ENCODE peak calls at places on chromosomes 6 and 20, in six cellular contexts. Z, P, K, T, I and V are unnamed samples.

GRCh38 chr20:2706688-2707352 is 14.2 kb downstream of the EBF4 start:
- DNase-seq in Z (no peak), P (no peak), K (no peak), T (no peak), I (no peak), V (no peak)

GRCh38 chr6:169556758-169557505 is 144.9 kb downstream of the WDR27 start:
- DNase-seq in Z (no peak), P (no peak), K (no peak), T (peak), I (no peak), V (no peak)

GRCh38 chr6:13694562-13694961 is 17.1 kb downstream of the RANBP9 start:
- DNase-seq in Z (no peak), P (no peak), K (no peak), T (no peak), I (no peak), V (no peak)

GRCh38 chr6:96015321-96015790 is 418 bp upstream of the FUT9 start:
- DNase-seq in Z (peak), P (no peak), K (peak), T (no peak), I (no peak), V (no peak)

GRCh38 chr6:116975600-116975999 is 98.6 kb downstream of the RFX6 start:
- DNase-seq in Z (no peak), P (no peak), K (no peak), T (no peak), I (no peak), V (no peak)

GRCh38 chr20:61508301-61508700 is 256.2 kb downstream of the CDH4 start:
- DNase-seq in Z (no peak), P (no peak), K (no peak), T (no peak), I (no peak), V (no peak)

GRCh38 chr6:29743568-29743967 is 20.3 kb downstream of the HLA-F start:
- DNase-seq in Z (no peak), P (no peak), K (no peak), T (no peak), I (no peak), V (no peak)

GRCh38 chr6:20417819-20418218 is 16.1 kb downstream of the E2F3 start:
- DNase-seq in Z (no peak), P (no peak), K (no peak), T (no peak), I (no peak), V (no peak)

GRCh38 chr6:16832721-16833120 is 71.5 kb upstream of the ATXN1 start:
- DNase-seq in Z (no peak), P (no peak), K (no peak), T (no peak), I (no peak), V (no peak)

GRCh38 chr6:106591111-106591825 is 38.0 kb downstream of the RTN4IP1 start:
- DNase-seq in Z (no peak), P (no peak), K (no peak), T (no peak), I (no peak), V (no peak)

GRCh38 chr20:10992776-10993175 is 319.0 kb upstream of the JAG1 start:
- DNase-seq in Z (no peak), P (no peak), K (no peak), T (no peak), I (no peak), V (no peak)

GRCh38 chr6:112282217-112282616 is 27.9 kb upstream of the LAMA4 start:
- DNase-seq in Z (no peak), P (no peak), K (no peak), T (no peak), I (no peak), V (peak)

GRCh38 chr20:41467690-41468089 is 101.1 kb upstream of the EMILIN3 start:
- DNase-seq in Z (no peak), P (no peak), K (no peak), T (no peak), I (no peak), V (no peak)

GRCh38 chr6:52233975-52234823 is 10.1 kb downstream of the IL17F start:
- DNase-seq in Z (no peak), P (no peak), K (peak), T (peak), I (peak), V (peak)

GRCh38 chr6:3867616-3868502 is 18.7 kb downstream of the FAM50B start:
- DNase-seq in Z (no peak), P (no peak), K (no peak), T (no peak), I (no peak), V (no peak)

GRCh38 chr6:13724174-13724573 is 12.5 kb upstream of the RANBP9 start:
- DNase-seq in Z (no peak), P (no peak), K (no peak), T (no peak), I (no peak), V (no peak)

GRCh38 chr6:82704048-82704447 is 340.4 kb downstream of the TPBG start:
- DNase-seq in Z (no peak), P (no peak), K (no peak), T (no peak), I (no peak), V (no peak)

GRCh38 chr6:118659513-118660217 is 8.3 kb upstream of the CEP85L start:
- DNase-seq in Z (no peak), P (no peak), K (no peak), T (peak), I (no peak), V (no peak)

GRCh38 chr6:28212510-28213212 is 12.4 kb upstream of the ZSCAN9 start:
- DNase-seq in Z (no peak), P (no peak), K (peak), T (peak), I (peak), V (peak)

GRCh38 chr20:52167232-52167840 is 24.2 kb downstream of the ZFP64 start:
- DNase-seq in Z (no peak), P (no peak), K (no peak), T (no peak), I (no peak), V (no peak)